ENCODE peak calls at places on chromosomes 7 and 10, in ten cellular contexts. S is HCT116; Z is foreskin keratinocyte; R is GM12878; K is CD8-positive, alpha-beta T cell; Y is lower lobe of right lung; W is GM10248; I is transverse colon; C is fibroblast of pulmonary artery; L is A549. P is an unnamed sample.

GRCh38 chr7:157996359-157997079 is 591.1 kb downstream of the PTPRN2 start:
- DNase-seq in C (no peak), W (no peak), Y (no peak), R (no peak), K (no peak), Z (no peak), I (no peak), S (no peak), L (no peak), P (no peak)

GRCh38 chr7:90709501-90710465 is 113.7 kb downstream of the CDK14 start:
- DNase-seq in L (no peak), I (no peak), K (no peak), Z (peak; percentile 31), W (no peak), S (no peak), C (peak; percentile 55), R (no peak), Y (no peak), P (peak; percentile 33)

GRCh38 chr7:105876964-105877601 is 684 bp upstream of the ATXN7L1 start:
- DNase-seq in Z (peak; percentile 18), C (peak; percentile 58), L (peak; percentile 52), W (no peak), K (no peak), Y (peak; percentile 48), S (peak; percentile 4), R (no peak), I (peak; percentile 78), P (no peak)

GRCh38 chr7:158343526-158343925 is 244.1 kb downstream of the PTPRN2 start:
- DNase-seq in Z (no peak), K (no peak), Y (no peak), I (no peak), R (no peak), L (no peak), W (no peak), C (no peak), S (no peak), P (no peak)

GRCh38 chr7:36967387-36967786 is 243.1 kb upstream of the AOAH start:
- DNase-seq in S (peak; percentile 78), I (peak; percentile 24), R (no peak), W (peak; percentile 34), L (peak; percentile 49), K (no peak), Z (no peak), Y (no peak), C (peak; percentile 77), P (no peak)

GRCh38 chr7:100812729-100813128 is 14.6 kb downstream of the EPHB4 start:
- DNase-seq in Y (no peak), L (no peak), I (no peak), K (no peak), W (no peak), S (no peak), R (no peak), C (no peak), Z (no peak), P (no peak)

GRCh38 chr7:36289833-36290661 is 99.6 kb upstream of the ANLN start:
- DNase-seq in W (no peak), C (no peak), Y (no peak), L (peak; percentile 91), Z (no peak), R (no peak), I (peak; percentile 54), K (no peak), S (peak; percentile 74), P (no peak)

GRCh38 chr10:13816195-13816926 is 229.6 kb downstream of the PRPF18 start:
- DNase-seq in R (no peak), Y (peak; percentile 62), S (no peak), I (peak; percentile 58), Z (no peak), W (no peak), C (peak; percentile 56), L (no peak), K (no peak), P (no peak)

GRCh38 chr7:131355917-131356777 is 28.5 kb downstream of the MKLN1 start:
- DNase-seq in L (no peak), R (no peak), Z (no peak), S (no peak), K (no peak), C (peak; percentile 32), Y (no peak), I (peak; percentile 39), W (no peak), P (no peak)

GRCh38 chr10:16792675-16793074 is 24.5 kb downstream of the RSU1 start:
- DNase-seq in Z (no peak), I (no peak), S (no peak), K (no peak), W (no peak), C (peak; percentile 47), L (no peak), R (no peak), Y (no peak), P (no peak)

GRCh38 chr7:18087687-18088078 is 60.0 kb upstream of the PRPS1L1 start:
- DNase-seq in S (no peak), L (no peak), Y (no peak), I (no peak), R (no peak), C (no peak), Z (no peak), W (no peak), K (no peak), P (no peak)

GRCh38 chr7:77330169-77330882 is 85.8 kb downstream of the GSAP start:
- DNase-seq in W (peak; percentile 49), C (peak; percentile 47), I (no peak), Y (peak; percentile 37), R (peak; percentile 86), S (no peak), L (no peak), K (no peak), Z (no peak), P (no peak)

GRCh38 chr7:18320971-18321567 is 174.5 kb upstream of the HDAC9 start:
- DNase-seq in R (no peak), K (no peak), I (no peak), Y (no peak), W (peak; percentile 32), Z (peak; percentile 8), L (peak; percentile 17), C (peak; percentile 74), S (peak; percentile 43), P (no peak)

GRCh38 chr7:99235925-99236324 is 28.0 kb upstream of the KPNA7 start:
- DNase-seq in R (no peak), L (no peak), K (no peak), C (no peak), Y (no peak), W (no peak), S (no peak), I (no peak), Z (no peak), P (no peak)

GRCh38 chr10:110843031-110843430 is 28.7 kb upstream of the PDCD4 start:
- DNase-seq in L (no peak), Z (no peak), Y (no peak), S (no peak), K (no peak), W (peak; percentile 83), C (no peak), R (peak; percentile 98), I (peak; percentile 61), P (peak; percentile 37)

GRCh38 chr10:119252051-119252465 is 44.7 kb downstream of the GRK5 start:
- DNase-seq in I (no peak), Y (no peak), Z (no peak), K (no peak), C (peak; percentile 61), W (no peak), R (no peak), S (no peak), L (no peak), P (no peak)
- TF ChIP-seq CTCF in I (no peak), Y (peak; percentile 44), Z (no peak), K (no peak), C (peak; percentile 55), W (no peak), R (no peak), S (no peak), L (no peak), P (no peak)

GRCh38 chr10:44811072-44811471 is 100.1 kb upstream of the TMEM72 start:
- DNase-seq in R (no peak), W (no peak), L (no peak), S (no peak), Y (no peak), Z (no peak), I (no peak), C (peak; percentile 29), K (no peak), P (no peak)

GRCh38 chr10:44806895-44807294 is 104.2 kb upstream of the TMEM72 start:
- DNase-seq in Z (no peak), C (no peak), K (no peak), I (no peak), Y (no peak), L (no peak), S (no peak), R (no peak), W (no peak), P (no peak)

GRCh38 chr10:44807451-44807850 is 103.7 kb upstream of the TMEM72 start:
- DNase-seq in L (no peak), C (no peak), I (no peak), Y (no peak), Z (no peak), K (no peak), S (no peak), W (no peak), R (no peak), P (no peak)

GRCh38 chr10:44813201-44813600 is 97.9 kb upstream of the TMEM72 start:
- DNase-seq in Z (no peak), S (no peak), Y (no peak), L (no peak), I (no peak), R (no peak), C (no peak), K (no peak), W (no peak), P (no peak)

GRCh38 chr10:44809652-44810051 is 101.5 kb upstream of the TMEM72 start:
- DNase-seq in C (peak; percentile 89), Z (no peak), I (no peak), S (no peak), Y (no peak), K (no peak), R (no peak), W (no peak), L (no peak), P (no peak)
- TF ChIP-seq CTCF in C (peak; percentile 80), Z (no peak), I (no peak), S (no peak), Y (no peak), K (no peak), R (no peak), W (no peak), L (no peak), P (no peak)

DNA sequence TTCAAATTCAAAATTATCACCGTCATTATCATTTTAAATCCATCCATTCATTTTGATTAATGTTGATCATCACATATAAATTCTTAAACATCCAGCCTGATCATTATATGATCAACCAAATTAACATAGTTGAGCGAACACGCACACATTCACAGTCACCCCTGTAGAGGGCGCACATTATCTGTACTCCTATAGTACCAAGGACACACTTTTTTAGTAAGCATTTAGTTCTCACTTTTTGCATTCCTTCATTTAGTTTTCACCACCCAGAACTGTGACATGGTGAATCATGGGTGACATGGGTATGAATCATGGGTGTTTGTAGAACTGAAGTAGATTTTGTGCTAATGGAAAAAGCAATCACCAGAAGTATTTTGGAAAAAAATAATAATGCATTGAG is 26.0 kb upstream of the ZNF735 start:
- DNase-seq in Y (no peak), S (no peak), K (no peak), C (peak; percentile 0), R (no peak), W (no peak), Z (no peak), L (no peak), I (no peak), P (no peak)
- TF ChIP-seq CTCF in Y (peak; percentile 41), S (no peak), K (no peak), C (peak; percentile 6), R (no peak), W (no peak), Z (peak; percentile 32), L (no peak), I (no peak), P (no peak)

GRCh38 chr10:126387041-126387908 is 1.0 kb downstream of the ADAM12 start:
- DNase-seq in W (peak; percentile 24), R (no peak), L (peak; percentile 70), Z (no peak), C (peak; percentile 73), Y (peak; percentile 63), K (no peak), I (peak; percentile 70), S (no peak), P (peak; percentile 25)
- TF ChIP-seq CTCF in W (peak; percentile 9), R (no peak), L (peak; percentile 70), Z (peak; percentile 81), C (peak; percentile 73), Y (peak; percentile 69), K (no peak), I (peak; percentile 78), S (peak; percentile 24), P (no peak)